ENCODE peak calls at places on chromosomes 1 and 21, in four cellular contexts. T, S, M and F are unnamed samples.

GRCh38 chr1:166888710-166889109 is 12.6 kb upstream of the TADA1 start:
- DNase-seq in T (no peak), S (no peak), M (no peak), F (no peak)

GRCh38 chr21:46122241-46122671 is 24.3 kb downstream of the COL6A2 start:
- DNase-seq in T (peak), S (peak), M (no peak), F (no peak)

GRCh38 chr1:47935163-47935562 is 62.0 kb downstream of the TRABD2B start:
- DNase-seq in T (no peak), S (no peak), M (no peak), F (no peak)

GRCh38 chr1:214664656-214665433 is 61.9 kb downstream of the CENPF start:
- DNase-seq in T (no peak), S (no peak), M (no peak), F (no peak)

GRCh38 chr1:91582431-91582921 is 81.8 kb downstream of the CDC7 start:
- DNase-seq in T (no peak), S (peak), M (no peak), F (no peak)

GRCh38 chr21:15436031-15436430 is 293.8 kb upstream of the USP25 start:
- DNase-seq in T (no peak), S (no peak), M (no peak), F (no peak)

GRCh38 chr1:208238710-208239517 is 5.3 kb downstream of the PLXNA2 start:
- DNase-seq in T (no peak), S (no peak), M (peak), F (no peak)

GRCh38 chr1:211574705-211575104 is 4.3 kb downstream of the SLC30A1 start:
- DNase-seq in T (no peak), S (no peak), M (no peak), F (no peak)

GRCh38 chr1:114153621-114154145 is at the start of gene SYT6:
- DNase-seq in T (no peak), S (peak), M (no peak), F (no peak)

GRCh38 chr1:70361727-70362413 is 7.3 kb upstream of the ANKRD13C start:
- DNase-seq in T (no peak), S (no peak), M (no peak), F (no peak)

GRCh38 chr1:174079796-174080195 is 57.6 kb upstream of the RC3H1 start:
- DNase-seq in T (no peak), S (no peak), M (no peak), F (no peak)

GRCh38 chr1:6129313-6129712 is 50.8 kb downstream of the CHD5 start:
- DNase-seq in T (no peak), S (no peak), M (no peak), F (no peak)

GRCh38 chr1:109433322-109433721 is 7.1 kb upstream of the PSMA5 start:
- DNase-seq in T (no peak), S (no peak), M (no peak), F (no peak)

GRCh38 chr1:221334082-221334481 is 407.8 kb downstream of the DUSP10 start:
- DNase-seq in T (no peak), S (no peak), M (no peak), F (no peak)

GRCh38 chr1:223246468-223246867 is 103.4 kb upstream of the TLR5 start:
- DNase-seq in T (no peak), S (no peak), M (no peak), F (no peak)

GRCh38 chr1:242827538-242827937 is 303.0 kb upstream of the PLD5 start:
- DNase-seq in T (no peak), S (no peak), M (no peak), F (no peak)

GRCh38 chr1:204216236-204216635 is 2.4 kb upstream of the GOLT1A start:
- DNase-seq in T (no peak), S (no peak), M (no peak), F (no peak)

GRCh38 chr1:103569493-103569892 is 1.9 kb upstream of the AMY2B start:
- DNase-seq in T (no peak), S (no peak), M (no peak), F (no peak)

GRCh38 chr1:94081566-94082344 is 39.2 kb downstream of the ABCA4 start:
- DNase-seq in T (no peak), S (no peak), M (no peak), F (no peak)

DNA sequence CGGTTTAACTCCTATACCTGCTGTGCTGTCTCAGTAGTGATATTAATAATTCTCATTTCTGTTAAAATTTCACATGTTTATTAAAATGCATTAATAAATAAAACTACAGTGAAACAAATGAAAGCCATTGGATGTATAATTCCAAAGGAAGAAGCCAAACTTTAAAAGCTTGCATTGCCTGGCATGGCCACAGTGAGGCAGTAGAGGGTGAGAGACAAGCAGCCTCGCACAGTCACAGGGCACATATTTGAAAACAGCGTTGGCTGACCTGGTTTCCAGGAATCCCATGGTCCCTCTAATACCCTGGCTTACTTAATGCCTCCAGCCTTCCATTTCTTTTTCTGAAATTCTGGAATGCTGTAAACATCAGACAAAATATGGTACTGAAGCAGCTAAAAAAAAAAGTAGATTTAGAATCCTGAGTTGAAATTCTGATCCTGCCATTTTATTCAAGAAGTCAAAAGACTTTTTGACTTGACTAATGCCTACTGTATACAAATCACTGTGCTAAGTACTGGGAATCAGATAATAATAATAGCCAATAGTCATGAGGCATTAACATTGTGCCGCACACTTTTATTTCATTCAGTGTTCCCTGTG is 6.7 kb upstream of the RNASEL start:
- DNase-seq in T (peak), S (peak), M (peak), F (peak)
- TF ChIP-seq CTCF in T (peak), S (peak), M (peak), F (peak)

DNA sequence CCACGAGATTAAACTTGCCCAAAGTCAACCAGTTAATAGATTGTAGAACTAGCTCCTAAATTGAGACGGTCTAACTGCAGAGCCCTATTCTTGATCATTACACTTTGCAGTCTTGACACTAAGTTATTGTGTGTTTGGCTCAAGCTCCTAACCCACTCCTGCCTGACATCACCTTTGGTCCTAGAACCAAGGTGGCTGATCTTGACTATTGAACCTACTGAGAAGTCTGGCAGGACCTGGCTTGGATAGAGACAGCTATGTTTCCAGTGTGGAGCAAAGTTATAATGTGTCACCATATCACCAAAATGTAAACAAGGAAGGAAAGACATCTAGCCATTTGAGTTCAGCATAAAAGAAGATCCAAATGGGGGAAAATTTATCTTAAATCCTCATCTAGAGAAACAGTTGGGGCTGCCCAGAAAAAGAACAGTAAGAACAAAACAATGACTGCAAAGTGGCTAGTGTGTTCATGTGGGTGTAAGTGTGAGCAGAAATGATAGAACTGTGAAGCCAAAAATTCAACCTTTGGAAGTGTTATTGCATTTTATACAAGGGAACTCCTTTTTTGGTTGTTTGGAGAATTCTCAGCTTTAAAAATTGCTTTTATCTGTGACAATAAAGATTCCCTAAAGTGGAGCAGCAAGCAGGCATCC is 106.8 kb downstream of the ATP5PO start:
- DNase-seq in T (no peak), S (no peak), M (no peak), F (no peak)
- TF ChIP-seq CTCF in T (no peak), S (no peak), M (no peak), F (no peak)

DNA sequence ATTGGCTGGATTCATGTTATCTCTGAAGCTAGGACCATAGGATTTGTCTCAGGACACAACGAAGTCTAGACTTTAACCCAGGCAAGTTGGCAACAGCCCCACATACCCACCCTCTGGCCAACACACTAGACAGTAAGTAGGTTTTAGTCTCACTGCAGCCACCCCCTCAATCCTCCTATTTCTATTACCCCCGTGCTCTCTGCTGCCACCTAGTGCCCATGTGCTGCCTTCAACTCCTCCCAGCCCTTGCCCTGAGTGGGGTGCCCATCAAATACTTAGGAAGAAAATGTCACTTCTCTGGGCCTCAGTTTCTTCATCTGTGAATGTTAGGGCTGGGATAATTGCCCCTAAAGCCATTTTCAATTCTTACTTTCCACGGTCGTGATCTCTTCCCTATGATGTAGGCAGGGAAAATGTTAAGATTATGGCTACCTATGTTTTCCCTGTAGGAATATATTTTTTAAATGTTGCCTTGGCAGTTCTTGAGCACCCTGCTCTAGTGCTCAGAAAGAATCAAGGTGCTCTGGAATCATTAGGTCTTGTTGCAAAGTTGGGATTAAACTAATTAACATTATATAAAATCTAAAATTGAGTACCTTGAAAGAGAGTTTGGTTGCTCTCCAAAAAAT is 213.0 kb downstream of the LMX1A start:
- DNase-seq in T (no peak), S (no peak), M (peak), F (no peak)
- TF ChIP-seq CTCF in T (peak), S (no peak), M (peak), F (no peak)

GRCh38 chr21:38805282-38806152 is at the start of gene ETS2:
- DNase-seq in T (peak), S (peak), M (peak), F (peak)
- TF ChIP-seq CTCF in T (no peak), S (no peak), M (no peak), F (no peak)